ENCODE peak calls at places on chromosomes 12 and 14, in seven cellular contexts. V, S, A, Y, W, L and P are unnamed samples.

GRCh38 chr12:98446060-98446459 is 69.3 kb upstream of the TMPO start:
- DNase-seq in A (no peak), L (no peak), Y (no peak), S (no peak), V (no peak), W (no peak), P (no peak)

GRCh38 chr12:46657416-46658411 is 168.1 kb downstream of the SLC38A4 start:
- DNase-seq in Y (no peak), A (no peak), L (peak), S (peak), V (no peak), W (no peak), P (no peak)

GRCh38 chr12:118493962-118494361 is 117.6 kb downstream of the SUDS3 start:
- DNase-seq in V (no peak), L (no peak), W (no peak), Y (no peak), S (no peak), A (no peak), P (no peak)

GRCh38 chr12:12474471-12474928 is 88.2 kb downstream of the DUSP16 start:
- DNase-seq in W (no peak), S (no peak), A (no peak), Y (no peak), L (no peak), V (no peak), P (no peak)

GRCh38 chr14:35374273-35374681 is 30.3 kb downstream of the NFKBIA start:
- DNase-seq in A (no peak), S (peak), W (no peak), L (peak), Y (peak), V (no peak), P (peak)

GRCh38 chr12:27285395-27285794 is 41.3 kb downstream of the STK38L start:
- DNase-seq in W (no peak), S (peak), A (no peak), Y (no peak), V (no peak), L (peak), P (no peak)

GRCh38 chr14:39320318-39320717 is 86.6 kb downstream of the MIA2 start:
- DNase-seq in Y (no peak), A (no peak), S (peak), L (no peak), W (no peak), V (no peak), P (no peak)

GRCh38 chr14:91737619-91738018 is 5.7 kb upstream of the CATSPERB start:
- DNase-seq in A (no peak), V (no peak), Y (no peak), S (no peak), W (no peak), L (no peak), P (no peak)

GRCh38 chr12:90770861-90771260 is 184.1 kb downstream of the CCER1 start:
- DNase-seq in V (no peak), S (no peak), W (no peak), A (no peak), Y (no peak), L (no peak), P (no peak)

GRCh38 chr12:90773526-90773925 is 181.4 kb downstream of the CCER1 start:
- DNase-seq in S (no peak), L (no peak), A (no peak), W (no peak), V (no peak), Y (no peak), P (no peak)
- H2AK5ac ChIP-seq in S (no peak), L (no peak), A (no peak), W (no peak), V (no peak), Y (no peak), P (no peak)

GRCh38 chr12:128767518-128767917 is 56.2 kb downstream of the SLC15A4 start:
- DNase-seq in V (no peak), W (no peak), Y (no peak), A (no peak), L (no peak), S (no peak), P (no peak)

GRCh38 chr12:128763395-128763794 is 60.4 kb downstream of the SLC15A4 start:
- DNase-seq in W (no peak), A (no peak), Y (no peak), S (no peak), V (no peak), L (no peak), P (no peak)

GRCh38 chr12:128771681-128772080 is 52.1 kb downstream of the SLC15A4 start:
- DNase-seq in S (peak), A (no peak), L (no peak), Y (no peak), V (no peak), W (no peak), P (no peak)

GRCh38 chr12:128772249-128772648 is 51.5 kb downstream of the SLC15A4 start:
- DNase-seq in L (no peak), V (no peak), W (no peak), S (no peak), A (no peak), Y (no peak), P (no peak)

GRCh38 chr12:128766738-128767501 is 56.8 kb downstream of the SLC15A4 start:
- DNase-seq in L (no peak), Y (no peak), A (no peak), W (no peak), V (no peak), S (no peak), P (no peak)
- H2AK5ac ChIP-seq in L (no peak), Y (no peak), A (no peak), W (no peak), V (no peak), S (no peak), P (no peak)

DNA sequence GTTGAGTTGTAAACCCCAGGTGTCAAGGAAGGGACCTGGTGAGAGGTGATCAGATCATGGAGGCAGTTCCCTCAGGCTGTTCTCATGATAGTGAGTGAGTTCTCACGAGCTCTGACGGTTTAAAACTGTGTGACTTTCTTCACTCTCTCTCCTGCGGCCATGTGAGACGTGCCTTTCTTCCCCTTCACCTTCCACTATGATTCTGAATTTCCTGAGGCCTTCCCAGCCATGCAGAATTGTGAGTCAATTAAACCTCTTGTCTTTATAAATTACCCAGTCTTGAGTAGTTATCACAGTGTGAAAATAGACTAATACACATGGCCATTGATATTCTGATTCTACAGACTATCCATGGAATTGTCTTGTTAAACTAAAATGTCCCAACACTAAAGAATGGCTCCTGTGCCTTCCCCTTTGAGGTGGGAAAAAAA is 85.6 kb downstream of the SLC2A13 start:
- DNase-seq in Y (peak), V (peak), A (no peak), S (no peak), L (no peak), W (no peak), P (no peak)
- H2AK5ac ChIP-seq in Y (no peak), V (no peak), A (no peak), S (no peak), L (no peak), W (no peak), P (no peak)

GRCh38 chr12:132743831-132744230 is 17.8 kb downstream of the ANKLE2 start:
- DNase-seq in L (no peak), W (no peak), Y (no peak), V (no peak), A (no peak), S (no peak), P (no peak)
- H2AK5ac ChIP-seq in L (no peak), W (no peak), Y (no peak), V (no peak), A (no peak), S (no peak), P (no peak)

GRCh38 chr12:72602616-72603015 is 330.4 kb downstream of the TRHDE start:
- DNase-seq in Y (no peak), L (no peak), W (no peak), S (no peak), A (no peak), V (no peak), P (no peak)
- H2AK5ac ChIP-seq in Y (no peak), L (no peak), W (no peak), S (no peak), A (no peak), V (no peak), P (no peak)